ENCODE peak calls at places on chromosomes 13 and 19, in seven cellular contexts. M is fibroblast of mammary gland, K is activated gamma-delta T cell treated with Interleukin-2 at 50 U/mL for 16 hours, H is HT1080, L is foreskin fibroblast, U is psoas muscle, F is AG09309. P is an unnamed sample.

GRCh38 chr13:89061821-89062220 is 1390.7 kb downstream of the SLITRK5 start:
- DNase-seq in H (no peak), M (no peak), K (no peak), U (no peak), L (no peak), F (no peak), P (no peak)

GRCh38 chr13:88802886-88803285 is 1131.7 kb downstream of the SLITRK5 start:
- DNase-seq in U (no peak), L (no peak), M (no peak), H (peak), F (no peak), K (no peak), P (no peak)

GRCh38 chr13:114154476-114154875 is 22.1 kb upstream of the RASA3 start:
- DNase-seq in K (no peak), U (no peak), F (no peak), L (no peak), M (no peak), H (no peak), P (no peak)

GRCh38 chr19:48329167-48329891 is 4.0 kb downstream of the EMP3 start:
- DNase-seq in U (no peak), F (no peak), H (peak), M (peak), L (no peak), K (peak), P (peak)

GRCh38 chr19:6710273-6711077 is 10.0 kb downstream of the C3 start:
- DNase-seq in U (peak), F (no peak), L (no peak), H (no peak), K (no peak), M (no peak), P (no peak)

GRCh38 chr13:113729329-113730019 is 29.6 kb upstream of the TMEM255B start:
- DNase-seq in U (no peak), L (peak), K (no peak), F (no peak), M (peak), H (no peak), P (peak)

GRCh38 chr13:98846991-98847390 is 94.5 kb upstream of the SLC15A1 start:
- DNase-seq in H (no peak), L (no peak), K (no peak), U (no peak), F (no peak), M (no peak), P (no peak)

GRCh38 chr13:85261757-85262346 is 537.4 kb downstream of the SLITRK6 start:
- DNase-seq in M (peak), L (no peak), F (no peak), U (no peak), K (no peak), H (peak), P (no peak)

GRCh38 chr19:49977111-49977510 is 16.1 kb upstream of the SIGLEC11 start:
- DNase-seq in F (no peak), K (no peak), H (no peak), M (no peak), U (no peak), L (no peak), P (no peak)

GRCh38 chr19:33507021-33507956 is 14.3 kb downstream of the PEPD start:
- DNase-seq in F (no peak), L (no peak), K (no peak), M (peak), H (no peak), U (peak), P (no peak)

GRCh38 chr19:30450101-30450500 is 77.9 kb downstream of the ZNF536 start:
- DNase-seq in F (no peak), U (no peak), M (no peak), K (no peak), L (no peak), H (no peak), P (no peak)